ENCODE peak calls at places on chromosomes 11 and 22, in seven cellular contexts. L is fibroblast of mammary gland, A is stromal cell of bone marrow, S is HS-27A, T is AG04449, U is PC-3, E is foreskin keratinocyte. P is an unnamed sample.
A peak's percentile ranks its signal among the peaks of the same experiment; 100 is the strongest.

GRCh38 chr11:122816701-122817100 is 21.6 kb upstream of the CRTAM start:
- DNase-seq in L (no peak), A (no peak), S (no peak), T (no peak), U (no peak), E (no peak), P (no peak)

GRCh38 chr11:45960387-45961110 is 38.1 kb downstream of the LARGE2 start:
- DNase-seq in L (peak; percentile 39), A (no peak), S (no peak), T (no peak), U (no peak), E (no peak), P (no peak)

GRCh38 chr11:95586155-95586554 is 203.4 kb downstream of the FAM76B start:
- DNase-seq in L (no peak), A (no peak), S (no peak), T (no peak), U (no peak), E (no peak), P (no peak)

GRCh38 chr11:1276061-1276790 is 33.2 kb downstream of the TOLLIP start:
- DNase-seq in L (no peak), A (no peak), S (no peak), T (no peak), U (no peak), E (no peak), P (no peak)

GRCh38 chr11:61911124-61911700 is 6.2 kb downstream of the RAB3IL1 start:
- DNase-seq in L (no peak), A (no peak), S (no peak), T (no peak), U (no peak), E (no peak), P (no peak)

GRCh38 chr11:99069831-99070444 is 49.2 kb downstream of the CNTN5 start:
- DNase-seq in L (peak; percentile 8), A (no peak), S (no peak), T (no peak), U (peak; percentile 39), E (peak; percentile 15), P (peak; percentile 15)

GRCh38 chr22:41382098-41382578 is 396 bp downstream of the TEF start:
- DNase-seq in L (peak; percentile 27), A (no peak), S (no peak), T (no peak), U (peak; percentile 25), E (no peak), P (peak; percentile 68)

GRCh38 chr11:113305440-113306336 is 8.7 kb upstream of the TTC12 start:
- DNase-seq in L (peak; percentile 64), A (peak; percentile 40), S (no peak), T (no peak), U (peak; percentile 90), E (peak; percentile 48), P (peak; percentile 71)

GRCh38 chr11:85898456-85898855 is 43.3 kb downstream of the CCDC83 start:
- DNase-seq in L (peak; percentile 24), A (no peak), S (no peak), T (no peak), U (no peak), E (no peak), P (no peak)

GRCh38 chr11:32366671-32367070 is 68.7 kb downstream of the WT1 start:
- DNase-seq in L (no peak), A (no peak), S (no peak), T (no peak), U (no peak), E (no peak), P (no peak)

GRCh38 chr22:27185099-27185709 is 527.8 kb downstream of the MIAT start:
- DNase-seq in L (no peak), A (no peak), S (no peak), T (no peak), U (no peak), E (no peak), P (no peak)

GRCh38 chr11:130400793-130401483 is 27.5 kb downstream of the ADAMTS8 start:
- DNase-seq in L (peak; percentile 95), A (peak; percentile 73), S (no peak), T (peak; percentile 41), U (no peak), E (peak; percentile 35), P (no peak)

GRCh38 chr11:117862753-117863152 is 13.7 kb downstream of the FXYD6 start:
- DNase-seq in L (no peak), A (no peak), S (no peak), T (no peak), U (no peak), E (no peak), P (no peak)

GRCh38 chr11:83990160-83990733 is 704.1 kb upstream of the CCDC90B start:
- DNase-seq in L (peak; percentile 5), A (no peak), S (no peak), T (no peak), U (no peak), E (no peak), P (no peak)

GRCh38 chr11:133951484-133952198 is 5.1 kb downstream of the IGSF9B start:
- DNase-seq in L (no peak), A (no peak), S (no peak), T (no peak), U (peak; percentile 25), E (no peak), P (peak; percentile 38)

GRCh38 chr11:92793189-92793588 is 176.3 kb upstream of the MTNR1B start:
- DNase-seq in L (no peak), A (no peak), S (no peak), T (no peak), U (no peak), E (no peak), P (no peak)

GRCh38 chr22:24392218-24392931 is 35.0 kb upstream of the ADORA2A start:
- DNase-seq in L (no peak), A (no peak), S (no peak), T (no peak), U (no peak), E (no peak), P (no peak)

GRCh38 chr11:118064956-118065355 is 11.9 kb upstream of the TMPRSS4 start:
- DNase-seq in L (no peak), A (no peak), S (no peak), T (no peak), U (no peak), E (no peak), P (no peak)

GRCh38 chr11:86162257-86162656 is 82.3 kb upstream of the EED start:
- DNase-seq in L (peak; percentile 94), A (peak; percentile 79), S (peak; percentile 57), T (no peak), U (peak; percentile 26), E (peak; percentile 81), P (no peak)

GRCh38 chr11:64900263-64900678 is 16.7 kb downstream of the ATG2A start:
- DNase-seq in L (peak; percentile 47), A (no peak), S (no peak), T (no peak), U (peak; percentile 59), E (peak; percentile 71), P (no peak)

GRCh38 chr11:77374108-77374507 is 72.6 kb upstream of the GDPD4 start:
- DNase-seq in L (no peak), A (no peak), S (peak; percentile 24), T (no peak), U (peak; percentile 64), E (no peak), P (no peak)

GRCh38 chr11:72969894-72970335 is 155.7 kb downstream of the ATG16L2 start:
- DNase-seq in L (peak; percentile 88), A (peak; percentile 74), S (peak; percentile 26), T (peak; percentile 56), U (peak; percentile 70), E (peak; percentile 62), P (no peak)

GRCh38 chr11:64854534-64855502 is 10.4 kb upstream of the CDC42BPG start:
- DNase-seq in L (peak; percentile 93), A (peak; percentile 88), S (peak; percentile 97), T (peak; percentile 47), U (peak; percentile 100), E (peak; percentile 90), P (no peak)

GRCh38 chr11:70381872-70382842 is 16.2 kb upstream of the CTTN start:
- DNase-seq in L (peak; percentile 75), A (peak; percentile 48), S (no peak), T (peak; percentile 82), U (no peak), E (peak; percentile 13), P (no peak)

GRCh38 chr11:87597696-87598095 is 560.0 kb downstream of the TMEM135 start:
- DNase-seq in L (no peak), A (no peak), S (no peak), T (no peak), U (no peak), E (no peak), P (no peak)

GRCh38 chr11:67561971-67562560 is 21.5 kb upstream of the GSTP1 start:
- DNase-seq in L (no peak), A (no peak), S (no peak), T (no peak), U (peak; percentile 50), E (no peak), P (no peak)

GRCh38 chr22:38313384-38313955 is 3.8 kb downstream of the CSNK1E start:
- DNase-seq in L (peak; percentile 97), A (peak; percentile 68), S (peak; percentile 66), T (peak; percentile 78), U (peak; percentile 73), E (peak; percentile 91), P (no peak)

GRCh38 chr11:6608011-6608410 is 4.0 kb downstream of the TAF10 start:
- DNase-seq in L (no peak), A (no peak), S (no peak), T (no peak), U (no peak), E (no peak), P (no peak)

GRCh38 chr11:65262775-65263174 is 1.0 kb downstream of the POLA2 start:
- DNase-seq in L (no peak), A (no peak), S (no peak), T (no peak), U (no peak), E (no peak), P (no peak)

GRCh38 chr11:6402061-6402470 is 11.8 kb downstream of the SMPD1 start:
- DNase-seq in L (no peak), A (no peak), S (no peak), T (no peak), U (no peak), E (no peak), P (no peak)

GRCh38 chr11:70912226-70912840 is 340.0 kb downstream of the SHANK2 start:
- DNase-seq in L (peak; percentile 30), A (no peak), S (peak; percentile 47), T (no peak), U (no peak), E (peak; percentile 54), P (no peak)